ENCODE peak calls at places on chromosome 22, in six cellular contexts. H is activated gamma-delta T cell; O is NCI-H526; L is naive thymus-derived CD8-positive, alpha-beta T cell; T is AG08395; A is AG09309. Z is an unnamed sample.

GRCh38 chr22:29167032-29167911 is 38.4 kb upstream of the EMID1 start:
- DNase-seq in L (peak; percentile 37), A (no peak), O (no peak), H (no peak), T (no peak), Z (no peak)

GRCh38 chr22:45335021-45335818 is 25.5 kb downstream of the FAM118A start:
- DNase-seq in H (no peak), T (peak; percentile 74), A (no peak), L (no peak), O (no peak), Z (no peak)

GRCh38 chr22:23163665-23164064 is 16.6 kb upstream of the BCR start:
- DNase-seq in H (no peak), O (no peak), A (no peak), L (no peak), T (peak; percentile 58), Z (no peak)

GRCh38 chr22:42719656-42720262 is 911 bp downstream of the A4GALT start:
- DNase-seq in A (no peak), H (no peak), T (no peak), L (no peak), O (no peak), Z (no peak)

GRCh38 chr22:19143967-19144400 is 467 bp downstream of the ESS2 start:
- DNase-seq in L (no peak), A (no peak), T (peak; percentile 48), O (no peak), H (no peak), Z (no peak)

GRCh38 chr22:37639070-37639760 is at the start of gene SH3BP1:
- DNase-seq in O (no peak), T (peak; percentile 60), L (peak; percentile 47), H (peak; percentile 50), A (no peak), Z (peak; percentile 92)

GRCh38 chr22:20295262-20296064 is 24.4 kb downstream of the DGCR6L start:
- DNase-seq in H (no peak), T (no peak), A (no peak), O (no peak), L (no peak), Z (no peak)

GRCh38 chr22:22089459-22090308 is 107.1 kb upstream of the TOP3B start:
- DNase-seq in A (no peak), O (no peak), H (no peak), L (no peak), T (no peak), Z (no peak)